ENCODE peak calls at places on chromosome 5, in nine cellular contexts. A is spleen, F is H7, N is iris pigment epithelial cell, R is D341Med, C is ureter, H is Peyer's patch, O is NCI-H2107, D is dorsolateral prefrontal cortex. K is an unnamed sample.
A peak's percentile ranks its signal among the peaks of the same experiment; 100 is the strongest.

GRCh38 chr5:161400583-161400982 is 145.9 kb downstream of the GABRB2 start:
- DNase-seq in F (no peak), N (no peak), A (no peak), D (peak; percentile 67), R (peak; percentile 20), C (no peak), O (no peak), H (no peak), K (no peak)

GRCh38 chr5:117337064-117337749 is 762.6 kb upstream of the SEMA6A start:
- DNase-seq in O (no peak), H (no peak), R (no peak), F (no peak), N (no peak), D (no peak), A (peak; percentile 16), C (no peak), K (no peak)

GRCh38 chr5:168165221-168165965 is 126.1 kb upstream of the WWC1 start:
- DNase-seq in O (no peak), N (no peak), D (no peak), R (no peak), F (peak; percentile 82), A (no peak), H (no peak), C (no peak), K (no peak)

GRCh38 chr5:138438724-138439536 is at the start of gene REEP2:
- DNase-seq in N (peak; percentile 52), D (peak; percentile 70), R (peak; percentile 92), A (peak; percentile 87), C (no peak), F (peak; percentile 97), H (no peak), O (no peak), K (peak; percentile 55)

GRCh38 chr5:147956064-147956841 is 49.9 kb upstream of the C5orf46 start:
- DNase-seq in A (no peak), R (no peak), C (no peak), D (no peak), O (no peak), N (peak; percentile 48), H (no peak), F (peak; percentile 8), K (no peak)

GRCh38 chr5:180141068-180141660 is 67.8 kb downstream of the RASGEF1C start:
- DNase-seq in O (no peak), A (no peak), N (no peak), F (no peak), R (no peak), C (no peak), H (peak; percentile 27), D (peak; percentile 18), K (no peak)

GRCh38 chr5:4065472-4066320 is 470.1 kb downstream of the IRX1 start:
- DNase-seq in H (no peak), F (no peak), A (no peak), O (no peak), D (no peak), N (no peak), C (no peak), R (no peak), K (no peak)

GRCh38 chr5:23571059-23571458 is 63.6 kb downstream of the PRDM9 start:
- DNase-seq in N (no peak), D (no peak), F (no peak), C (no peak), A (no peak), R (no peak), O (no peak), H (no peak), K (no peak)

GRCh38 chr5:143405063-143405746 is 1.7 kb upstream of the NR3C1 start:
- DNase-seq in H (peak; percentile 94), A (peak; percentile 97), N (peak; percentile 86), R (peak; percentile 88), O (peak; percentile 18), C (peak; percentile 90), D (peak; percentile 92), F (peak; percentile 71), K (peak; percentile 84)

GRCh38 chr5:78467744-78468357 is 107.4 kb downstream of the SCAMP1 start:
- DNase-seq in N (peak; percentile 65), D (no peak), H (no peak), F (peak; percentile 24), C (no peak), A (no peak), R (no peak), O (no peak), K (no peak)

GRCh38 chr5:129899454-129899853 is 4.8 kb upstream of the CHSY3 start:
- DNase-seq in F (no peak), C (no peak), R (no peak), O (no peak), A (no peak), H (no peak), N (peak; percentile 37), D (no peak), K (no peak)

GRCh38 chr5:59709833-59710232 is 183.7 kb downstream of the PDE4D start:
- DNase-seq in O (no peak), D (no peak), A (no peak), R (no peak), N (peak; percentile 95), C (peak; percentile 49), F (no peak), H (no peak), K (peak; percentile 31)

GRCh38 chr5:88688242-88688959 is 194.6 kb downstream of the MEF2C start:
- DNase-seq in O (no peak), A (no peak), R (no peak), N (no peak), C (no peak), F (no peak), H (no peak), D (no peak), K (no peak)

GRCh38 chr5:65163698-65164097 is 318.0 kb downstream of the ADAMTS6 start:
- DNase-seq in H (no peak), D (no peak), N (peak; percentile 72), A (no peak), F (no peak), O (no peak), R (no peak), C (no peak), K (no peak)

GRCh38 chr5:120366047-120366446 is 98.1 kb upstream of the PRR16 start:
- DNase-seq in H (no peak), D (no peak), A (no peak), R (no peak), C (no peak), O (no peak), N (peak; percentile 74), F (no peak), K (no peak)

GRCh38 chr5:142869883-142870282 is 99.7 kb downstream of the ARHGAP26 start:
- DNase-seq in F (no peak), H (no peak), D (no peak), A (no peak), C (no peak), N (no peak), R (no peak), O (no peak), K (peak; percentile 51)

GRCh38 chr5:5404376-5404775 is 18.1 kb upstream of the ICE1 start:
- DNase-seq in C (no peak), N (no peak), O (no peak), A (no peak), R (no peak), H (no peak), F (no peak), D (no peak), K (no peak)

GRCh38 chr5:97534166-97534565 is 351.1 kb upstream of the RIOK2 start:
- DNase-seq in R (peak; percentile 49), O (no peak), C (no peak), N (peak; percentile 96), D (no peak), A (no peak), H (no peak), F (peak; percentile 61), K (peak; percentile 27)

GRCh38 chr5:30142432-30142831 is 1051.1 kb upstream of the CDH6 start:
- DNase-seq in A (no peak), F (no peak), D (no peak), N (no peak), C (no peak), O (no peak), R (no peak), H (no peak), K (no peak)

GRCh38 chr5:131260895-131261294 is 3.0 kb upstream of the CDC42SE2 start:
- DNase-seq in F (no peak), H (no peak), A (no peak), D (no peak), N (peak; percentile 86), C (no peak), R (no peak), O (no peak), K (no peak)

GRCh38 chr5:1480217-1480616 is 35.0 kb upstream of the SLC6A3 start:
- DNase-seq in C (no peak), R (no peak), H (peak; percentile 70), N (peak; percentile 43), A (peak; percentile 94), O (no peak), D (no peak), F (peak; percentile 85), K (peak; percentile 48)

GRCh38 chr5:86500947-86501346 is 116.8 kb upstream of the COX7C start:
- DNase-seq in O (no peak), F (peak; percentile 10), R (peak; percentile 25), C (no peak), A (no peak), H (peak; percentile 47), D (no peak), N (no peak), K (no peak)

GRCh38 chr5:141814064-141814982 is 63.9 kb downstream of the PCDH1 start:
- DNase-seq in R (peak; percentile 75), H (peak; percentile 77), N (no peak), F (peak; percentile 88), O (no peak), D (peak; percentile 52), A (peak; percentile 84), C (no peak), K (peak; percentile 68)

GRCh38 chr5:76145945-76146344 is 62.8 kb downstream of the SV2C start:
- DNase-seq in O (no peak), C (no peak), D (no peak), R (peak; percentile 40), N (peak; percentile 9), A (no peak), H (peak; percentile 47), F (peak; percentile 11), K (no peak)